ENCODE peak calls at places on chromosomes 2 and 18, in seven cellular contexts. K is amniotic stem cell, S is lung microvascular endothelial cell, M is uterus, F is right cardiac atrium, B is NCI-H1048, Y is kidney epithelial cell. P is an unnamed sample.

GRCh38 chr18:41870817-41871216 is 84.2 kb upstream of the PIK3C3 start:
- DNase-seq in M (no peak), S (no peak), B (no peak), F (no peak), Y (no peak), K (no peak), P (no peak)

GRCh38 chr2:151071906-151072305 is 189.8 kb downstream of the RBM43 start:
- DNase-seq in B (no peak), F (no peak), M (no peak), S (no peak), K (no peak), Y (no peak), P (no peak)

GRCh38 chr18:47936975-47937374 is 6.5 kb upstream of the SMAD2 start:
- DNase-seq in F (no peak), B (no peak), S (no peak), M (no peak), Y (no peak), K (no peak), P (no peak)

GRCh38 chr2:102826904-102827303 is 65.1 kb downstream of the TMEM182 start:
- DNase-seq in K (no peak), S (no peak), Y (no peak), M (no peak), F (peak; percentile 81), B (no peak), P (peak; percentile 20)

GRCh38 chr2:160651416-160652200 is 158.0 kb upstream of the RBMS1 start:
- DNase-seq in M (no peak), F (no peak), B (no peak), K (no peak), Y (no peak), S (peak; percentile 46), P (no peak)

GRCh38 chr2:98936133-98936916 is at the start of gene CRACDL:
- DNase-seq in S (peak; percentile 55), Y (no peak), F (no peak), K (no peak), M (no peak), B (no peak), P (peak; percentile 46)

GRCh38 chr2:27322301-27322765 is 564 bp downstream of the MPV17 start:
- DNase-seq in S (peak; percentile 49), Y (no peak), F (no peak), K (no peak), B (no peak), M (no peak), P (no peak)

GRCh38 chr2:18986046-18986445 is 372.4 kb downstream of the OSR1 start:
- DNase-seq in M (no peak), F (no peak), K (no peak), B (no peak), S (no peak), Y (no peak), P (no peak)

GRCh38 chr2:54545700-54546450 is 89.7 kb downstream of the SPTBN1 start:
- DNase-seq in Y (peak; percentile 95), B (no peak), S (peak; percentile 50), M (no peak), K (no peak), F (no peak), P (no peak)

GRCh38 chr2:238433941-238434845 is 7.5 kb downstream of the ASB1 start:
- DNase-seq in K (peak; percentile 61), M (no peak), S (no peak), Y (no peak), B (no peak), F (no peak), P (no peak)

GRCh38 chr2:98795535-98795902 is 64.6 kb upstream of the MGAT4A start:
- DNase-seq in F (no peak), Y (no peak), B (no peak), S (no peak), M (no peak), K (no peak), P (no peak)

GRCh38 chr2:25692143-25692542 is 18.8 kb upstream of the DTNB start:
- DNase-seq in B (no peak), K (no peak), Y (no peak), F (no peak), M (no peak), S (no peak), P (no peak)

GRCh38 chr2:60958800-60959199 is 58.7 kb upstream of the PEX13 start:
- DNase-seq in B (no peak), M (no peak), S (peak; percentile 92), F (no peak), Y (peak; percentile 67), K (no peak), P (no peak)

GRCh38 chr2:128637481-128638155 is 318.9 kb upstream of the HS6ST1 start:
- DNase-seq in K (no peak), B (no peak), F (no peak), S (no peak), M (no peak), Y (no peak), P (peak; percentile 7)

GRCh38 chr18:49847524-49847923 is 34.2 kb upstream of the ACAA2 start:
- DNase-seq in K (no peak), M (no peak), Y (no peak), F (no peak), B (no peak), S (no peak), P (no peak)

GRCh38 chr2:33104726-33105125 is 158.0 kb downstream of the LTBP1 start:
- DNase-seq in B (no peak), K (no peak), Y (no peak), S (no peak), M (no peak), F (no peak), P (no peak)

GRCh38 chr2:172052000-172052983 is 33.0 kb upstream of the DLX1 start:
- DNase-seq in Y (no peak), K (no peak), M (no peak), B (no peak), F (no peak), S (peak; percentile 88), P (no peak)

GRCh38 chr2:137675584-137676327 is 288.5 kb upstream of the HNMT start:
- DNase-seq in K (no peak), B (no peak), S (no peak), M (no peak), Y (no peak), F (no peak), P (no peak)

GRCh38 chr2:72887032-72887835 is at the start of gene SPR:
- DNase-seq in M (peak; percentile 62), S (peak; percentile 77), K (no peak), Y (no peak), F (peak; percentile 94), B (no peak), P (peak; percentile 84)

GRCh38 chr18:36045241-36045999 is 21.9 kb downstream of the RPRD1A start:
- DNase-seq in F (no peak), Y (no peak), K (no peak), M (no peak), B (no peak), S (no peak), P (no peak)

GRCh38 chr18:8525692-8526091 is 83.5 kb upstream of the RAB12 start:
- DNase-seq in M (no peak), S (no peak), K (no peak), B (no peak), F (peak; percentile 37), Y (no peak), P (no peak)

GRCh38 chr2:207616185-207616584 is 9.0 kb downstream of the METTL21A start:
- DNase-seq in M (no peak), S (no peak), Y (no peak), F (no peak), K (no peak), B (no peak), P (no peak)

GRCh38 chr18:32337821-32338220 is 132.9 kb downstream of the GAREM1 start:
- DNase-seq in Y (no peak), K (no peak), B (no peak), S (no peak), M (no peak), F (no peak), P (no peak)

GRCh38 chr2:220660277-220661155 is 911.6 kb downstream of the EPHA4 start:
- DNase-seq in S (no peak), F (no peak), Y (peak; percentile 19), B (no peak), K (no peak), M (no peak), P (no peak)

P was measured in testis.